ENCODE peak calls at places on chromosomes 12 and 14, in six cellular contexts. B is stimulated activated CD4-positive, alpha-beta T cell treated with anti-CD3 and anti-CD28 coated beads, Interleukin-12 subunit alpha, Interleukin-12 subunit beta, amount 100 ng/mL, for 48 hours; A is HTR-8/SVneo; K is DMS 273 treated with DMSO at 0.1 percent for 48 hours; J is neural progenitor cell; N is GM10248. O is an unnamed sample.

GRCh38 chr12:16600525-16600924 is 5.4 kb downstream of the LMO3 start:
- DNase-seq in B (no peak), A (no peak), K (no peak), J (no peak), N (no peak), O (no peak)

GRCh38 chr12:3580071-3580749 is 89.2 kb downstream of the PRMT8 start:
- DNase-seq in B (no peak), A (no peak), K (no peak), J (peak), N (no peak), O (no peak)

GRCh38 chr12:124454735-124455134 is 112.7 kb downstream of the NCOR2 start:
- DNase-seq in B (no peak), A (no peak), K (no peak), J (no peak), N (no peak), O (no peak)

GRCh38 chr14:73786632-73786941 is 65.0 kb upstream of the PTGR2 start:
- DNase-seq in B (no peak), A (no peak), K (no peak), J (peak), N (no peak), O (peak)

GRCh38 chr12:42097971-42098370 is 46.7 kb downstream of the GXYLT1 start:
- DNase-seq in B (no peak), A (no peak), K (no peak), J (no peak), N (peak), O (no peak)

GRCh38 chr12:48106574-48107251 is 834 bp upstream of the SENP1 start:
- DNase-seq in B (no peak), A (no peak), K (no peak), J (no peak), N (no peak), O (no peak)

GRCh38 chr14:68509188-68509953 is 283.5 kb downstream of the ZFP36L1 start:
- DNase-seq in B (no peak), A (no peak), K (no peak), J (no peak), N (no peak), O (no peak)

GRCh38 chr12:127108360-127109215 is 1158.4 kb upstream of the TMEM132C start:
- DNase-seq in B (peak), A (peak), K (no peak), J (peak), N (peak), O (peak)

GRCh38 chr12:109084425-109084824 is 8.8 kb downstream of the ALKBH2 start:
- DNase-seq in B (no peak), A (no peak), K (no peak), J (no peak), N (no peak), O (no peak)

GRCh38 chr14:54481695-54482094 is 7.1 kb downstream of the GMFB start:
- DNase-seq in B (no peak), A (no peak), K (no peak), J (no peak), N (no peak), O (no peak)

GRCh38 chr14:100424504-100425453 is 101.6 kb downstream of the SLC25A47 start:
- DNase-seq in B (no peak), A (no peak), K (no peak), J (no peak), N (no peak), O (no peak)

GRCh38 chr14:92613008-92613658 is 99.6 kb downstream of the RIN3 start:
- DNase-seq in B (peak), A (peak), K (no peak), J (peak), N (peak), O (peak)

GRCh38 chr12:83173250-83173649 is 486.5 kb downstream of the TMTC2 start:
- DNase-seq in B (no peak), A (no peak), K (no peak), J (no peak), N (no peak), O (no peak)

GRCh38 chr14:71290960-71291466 is 383.8 kb downstream of the PCNX1 start:
- DNase-seq in B (peak), A (peak), K (no peak), J (no peak), N (peak), O (peak)